ENCODE peak calls at places on chromosomes 3 and 15, in six cellular contexts. O, K, X, J, L and D are unnamed samples.

GRCh38 chr3:197428117-197428761 is 127.5 kb downstream of the BDH1 start:
- DNase-seq in O (peak), K (peak), X (no peak), J (peak), L (peak), D (no peak)

GRCh38 chr3:19396726-19397125 is 248.4 kb downstream of the KCNH8 start:
- DNase-seq in O (no peak), K (no peak), X (no peak), J (no peak), L (no peak), D (no peak)

GRCh38 chr3:14423197-14423743 is 20.9 kb downstream of the SLC6A6 start:
- DNase-seq in O (no peak), K (no peak), X (no peak), J (no peak), L (no peak), D (no peak)

GRCh38 chr3:34504755-34505154 is 706.3 kb downstream of the PDCD6IP start:
- DNase-seq in O (no peak), K (no peak), X (no peak), J (no peak), L (no peak), D (no peak)

GRCh38 chr3:69121950-69122349 is 445 bp downstream of the LMOD3 start:
- DNase-seq in O (no peak), K (no peak), X (no peak), J (no peak), L (no peak), D (no peak)

GRCh38 chr3:27666277-27666676 is 55.8 kb downstream of the EOMES start:
- DNase-seq in O (no peak), K (no peak), X (no peak), J (no peak), L (no peak), D (no peak)

GRCh38 chr3:159945930-159946329 is 42.7 kb upstream of the IL12A start:
- DNase-seq in O (no peak), K (no peak), X (no peak), J (no peak), L (no peak), D (no peak)

GRCh38 chr3:47323431-47324277 is 40.9 kb downstream of the KLHL18 start:
- DNase-seq in O (no peak), K (peak), X (no peak), J (peak), L (no peak), D (peak)

GRCh38 chr3:122572940-122573412 is 4.5 kb upstream of the PARP15 start:
- DNase-seq in O (no peak), K (no peak), X (peak), J (no peak), L (peak), D (peak)

GRCh38 chr3:175342196-175342595 is 483.1 kb downstream of the NAALADL2 start:
- DNase-seq in O (no peak), K (no peak), X (no peak), J (peak), L (no peak), D (peak)

GRCh38 chr3:188397766-188398705 is 244.1 kb downstream of the LPP start:
- DNase-seq in O (no peak), K (no peak), X (no peak), J (no peak), L (peak), D (no peak)

GRCh38 chr3:56839784-56840724 is 38.3 kb upstream of the ARHGEF3 start:
- DNase-seq in O (no peak), K (no peak), X (no peak), J (peak), L (no peak), D (no peak)

GRCh38 chr3:10600159-10601125 is 95.1 kb upstream of the ATP2B2 start:
- DNase-seq in O (no peak), K (no peak), X (no peak), J (no peak), L (no peak), D (no peak)

GRCh38 chr3:7333125-7333524 is 472.2 kb downstream of the GRM7 start:
- DNase-seq in O (no peak), K (no peak), X (no peak), J (no peak), L (no peak), D (no peak)

GRCh38 chr3:11914041-11914440 is 67.4 kb upstream of the TAMM41 start:
- DNase-seq in O (no peak), K (peak), X (no peak), J (no peak), L (no peak), D (no peak)

GRCh38 chr3:123732447-123732846 is 147.6 kb upstream of the HACD2 start:
- DNase-seq in O (no peak), K (no peak), X (no peak), J (peak), L (no peak), D (peak)

GRCh38 chr3:163384383-163384782 is 1693.9 kb downstream of the SI start:
- DNase-seq in O (no peak), K (no peak), X (no peak), J (no peak), L (no peak), D (no peak)

DNA sequence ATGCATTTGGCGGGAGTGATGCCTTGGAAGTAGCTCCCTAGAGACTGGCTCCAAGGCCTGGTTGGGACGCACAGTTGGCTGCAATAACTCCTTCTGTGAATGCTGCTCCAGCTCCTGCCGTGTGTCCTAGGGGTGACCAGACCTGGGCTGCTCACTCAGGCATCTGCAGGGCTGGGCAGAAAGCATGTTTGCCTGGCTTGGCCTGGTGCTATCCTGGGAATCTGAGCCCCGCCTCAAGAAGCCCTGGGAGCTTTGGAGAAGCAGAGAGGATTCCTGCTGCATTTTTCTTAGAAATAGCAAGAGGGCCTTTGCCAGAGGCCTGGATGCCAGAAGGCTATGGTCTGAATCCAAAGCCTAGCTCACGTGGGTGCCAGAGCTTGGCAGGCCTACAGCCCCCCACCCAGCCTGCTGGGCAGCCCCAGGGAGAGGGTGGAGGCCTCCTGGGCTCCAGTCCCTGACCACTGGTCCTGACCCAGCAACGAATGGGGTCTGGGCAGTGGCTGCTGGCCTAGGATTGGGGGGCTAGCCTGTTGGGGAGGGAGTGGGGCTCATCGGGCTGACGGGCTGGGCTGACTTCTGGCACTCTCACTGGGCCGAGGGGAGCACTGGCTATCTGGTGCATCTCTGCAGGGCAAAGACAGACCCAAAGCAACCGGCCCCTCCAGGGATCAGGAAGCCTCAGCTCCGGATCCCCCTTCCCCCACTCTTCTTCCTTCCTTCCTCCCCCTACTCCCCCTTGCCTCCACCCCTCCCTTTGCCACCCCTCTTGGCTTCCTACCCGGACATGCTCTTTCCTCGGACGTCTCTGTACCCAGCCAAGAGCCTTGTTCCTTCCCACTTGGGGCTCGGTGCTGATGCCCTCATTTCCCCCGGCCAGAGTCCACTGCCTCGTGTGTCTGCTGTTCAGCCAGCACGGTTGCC is 10.5 kb downstream of the SEMA3F start:
- DNase-seq in O (peak), K (no peak), X (no peak), J (peak), L (no peak), D (peak)
- TF ChIP-seq CTCF in O (no peak), K (no peak), X (no peak), J (no peak), L (no peak), D (no peak)

DNA sequence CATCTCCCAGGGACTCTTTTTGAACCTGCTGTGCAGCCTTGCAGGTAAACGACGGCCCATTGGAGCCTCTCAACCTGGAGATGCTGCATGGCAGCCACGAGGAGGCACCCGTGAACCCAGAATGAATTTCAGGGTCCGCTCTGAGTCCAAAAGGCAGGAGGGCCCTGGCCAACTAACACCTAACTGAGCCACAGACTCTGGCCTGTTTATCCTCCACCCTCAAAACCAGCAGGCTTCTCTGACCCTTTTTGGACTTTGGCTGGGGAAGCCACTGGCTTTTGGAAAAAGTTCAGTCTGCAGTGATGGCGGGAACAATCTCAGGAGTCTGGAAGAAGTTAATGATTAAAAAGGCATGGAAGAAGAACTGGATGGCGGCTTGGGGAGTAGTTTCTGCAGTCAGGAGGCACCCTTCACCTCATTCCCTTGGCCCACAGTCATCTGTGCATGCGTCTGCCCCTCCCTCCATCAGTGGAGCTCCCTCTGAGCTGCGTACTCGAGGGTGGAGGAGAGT is 4.1 kb downstream of the PXYLP1 start:
- DNase-seq in O (no peak), K (no peak), X (no peak), J (no peak), L (no peak), D (no peak)
- TF ChIP-seq CTCF in O (no peak), K (no peak), X (no peak), J (peak), L (no peak), D (no peak)

GRCh38 chr3:48459773-48460516 is 13.4 kb downstream of the ATRIP start:
- DNase-seq in O (no peak), K (no peak), X (no peak), J (no peak), L (no peak), D (no peak)
- TF ChIP-seq CTCF in O (no peak), K (no peak), X (no peak), J (no peak), L (no peak), D (no peak)

GRCh38 chr15:49678655-49679054 is 57.8 kb downstream of the DTWD1 start:
- DNase-seq in O (no peak), K (no peak), X (no peak), J (no peak), L (no peak), D (no peak)

GRCh38 chr15:49669288-49669687 is 48.4 kb downstream of the DTWD1 start:
- DNase-seq in O (no peak), K (no peak), X (no peak), J (no peak), L (no peak), D (no peak)

GRCh38 chr15:49674370-49674769 is 53.5 kb downstream of the DTWD1 start:
- DNase-seq in O (no peak), K (no peak), X (no peak), J (no peak), L (no peak), D (no peak)

GRCh38 chr15:49673861-49674260 is 53.0 kb downstream of the DTWD1 start:
- DNase-seq in O (no peak), K (no peak), X (no peak), J (no peak), L (no peak), D (no peak)

DNA sequence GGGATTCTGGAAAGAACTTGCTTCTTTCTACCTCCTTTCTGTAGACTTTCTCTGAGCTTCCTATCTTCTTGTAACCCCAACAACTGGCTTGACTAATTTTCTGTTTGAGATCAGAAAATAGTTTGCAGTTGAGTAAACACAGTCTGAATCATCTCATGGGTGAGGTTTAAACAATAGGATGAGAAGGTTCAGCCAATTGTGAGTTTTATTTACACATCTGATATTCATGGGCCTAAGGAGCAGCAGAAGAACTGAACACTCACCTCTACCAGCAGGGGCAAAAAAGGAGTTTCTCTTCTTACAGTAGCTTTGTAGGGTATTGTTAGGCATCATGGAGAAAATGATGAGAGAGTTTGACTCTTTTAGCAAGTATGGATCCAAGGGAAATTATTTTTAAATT is 54.2 kb downstream of the DTWD1 start:
- DNase-seq in O (peak), K (no peak), X (no peak), J (peak), L (no peak), D (peak)
- TF ChIP-seq CTCF in O (peak), K (no peak), X (no peak), J (peak), L (no peak), D (peak)

DNA sequence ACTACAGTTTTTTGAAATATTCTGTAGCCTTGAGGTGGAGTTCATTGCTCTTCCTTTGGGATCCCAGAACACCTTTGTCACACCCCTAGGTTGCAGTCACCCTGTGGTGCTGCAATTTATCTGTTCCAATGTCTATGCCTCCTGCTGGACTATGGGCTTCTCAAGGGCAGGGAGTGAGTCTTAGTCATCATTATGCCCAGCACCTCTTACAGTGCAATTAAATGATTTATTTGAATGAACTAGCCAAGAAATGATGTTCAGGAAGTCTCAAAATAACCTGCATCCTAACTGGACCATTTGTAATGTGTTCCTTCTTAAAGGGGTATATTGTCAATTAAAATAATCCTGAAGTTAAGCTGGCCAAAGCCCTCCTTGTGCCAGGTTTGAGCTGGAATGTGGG is 28.5 kb downstream of the SHC4 start:
- DNase-seq in O (no peak), K (no peak), X (no peak), J (no peak), L (peak), D (no peak)
- TF ChIP-seq CTCF in O (no peak), K (no peak), X (no peak), J (no peak), L (no peak), D (no peak)

GRCh38 chr15:31206386-31207174 is 105.1 kb upstream of the TRPM1 start:
- DNase-seq in O (no peak), K (peak), X (no peak), J (no peak), L (no peak), D (no peak)
- TF ChIP-seq CTCF in O (no peak), K (no peak), X (no peak), J (no peak), L (no peak), D (no peak)

DNA sequence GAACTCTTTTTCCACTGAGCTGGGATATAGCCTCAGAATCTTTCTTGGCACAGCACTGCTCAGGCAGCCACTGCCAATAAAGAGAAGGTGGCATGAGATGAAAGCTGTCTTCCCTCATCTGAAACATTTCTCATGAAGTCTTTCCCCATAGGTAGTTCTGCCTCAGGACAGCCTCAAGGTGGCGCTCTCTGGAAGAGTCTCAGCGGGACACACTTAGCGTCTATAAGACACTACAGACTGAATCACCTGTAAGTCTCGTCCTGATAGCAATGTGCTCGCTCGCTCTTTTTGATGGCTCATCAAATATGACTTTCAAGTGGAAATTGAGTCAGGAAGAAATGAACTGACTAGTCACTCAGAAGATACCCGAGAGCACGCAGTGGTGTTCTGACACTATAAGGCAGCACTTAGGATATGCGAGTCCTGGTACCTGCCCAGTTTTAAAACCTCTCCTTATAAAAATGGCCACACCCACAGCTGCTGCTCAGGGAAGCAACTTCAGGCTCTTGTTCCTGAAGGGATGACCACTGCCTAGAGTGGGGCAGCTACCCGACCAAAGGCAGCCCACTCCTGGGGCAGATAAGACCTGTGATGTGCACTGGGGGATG is 269.5 kb downstream of the SUCLG2 start:
- DNase-seq in O (no peak), K (no peak), X (peak), J (no peak), L (peak), D (no peak)
- TF ChIP-seq CTCF in O (peak), K (no peak), X (peak), J (peak), L (peak), D (peak)

GRCh38 chr15:44246521-44247268 is 41.8 kb upstream of the GOLM2 start:
- DNase-seq in O (no peak), K (no peak), X (no peak), J (no peak), L (no peak), D (peak)

GRCh38 chr15:44243146-44243545 is 45.4 kb upstream of the GOLM2 start:
- DNase-seq in O (no peak), K (no peak), X (no peak), J (peak), L (peak), D (no peak)

DNA sequence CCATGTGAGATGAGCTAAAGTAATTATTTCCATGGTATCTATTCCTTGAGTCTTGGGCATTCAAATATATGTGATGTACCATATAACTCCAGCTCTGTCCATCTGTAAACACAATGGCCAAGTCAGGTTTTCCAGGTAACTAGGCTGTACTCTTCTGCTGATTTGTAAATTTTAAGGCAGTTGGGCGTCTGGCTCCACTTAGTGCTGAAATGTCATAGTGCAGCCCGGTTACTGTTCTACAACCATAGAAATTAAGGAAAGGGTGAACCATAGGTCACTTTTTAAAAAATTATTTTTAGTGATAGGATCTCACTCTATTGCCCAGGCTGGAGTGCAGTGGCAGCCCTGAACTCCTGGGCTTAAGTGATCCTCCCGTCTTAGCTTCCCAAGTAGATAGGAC is 44.7 kb upstream of the GOLM2 start:
- DNase-seq in O (no peak), K (no peak), X (no peak), J (no peak), L (no peak), D (no peak)
- TF ChIP-seq CTCF in O (no peak), K (no peak), X (peak), J (peak), L (no peak), D (peak)

DNA sequence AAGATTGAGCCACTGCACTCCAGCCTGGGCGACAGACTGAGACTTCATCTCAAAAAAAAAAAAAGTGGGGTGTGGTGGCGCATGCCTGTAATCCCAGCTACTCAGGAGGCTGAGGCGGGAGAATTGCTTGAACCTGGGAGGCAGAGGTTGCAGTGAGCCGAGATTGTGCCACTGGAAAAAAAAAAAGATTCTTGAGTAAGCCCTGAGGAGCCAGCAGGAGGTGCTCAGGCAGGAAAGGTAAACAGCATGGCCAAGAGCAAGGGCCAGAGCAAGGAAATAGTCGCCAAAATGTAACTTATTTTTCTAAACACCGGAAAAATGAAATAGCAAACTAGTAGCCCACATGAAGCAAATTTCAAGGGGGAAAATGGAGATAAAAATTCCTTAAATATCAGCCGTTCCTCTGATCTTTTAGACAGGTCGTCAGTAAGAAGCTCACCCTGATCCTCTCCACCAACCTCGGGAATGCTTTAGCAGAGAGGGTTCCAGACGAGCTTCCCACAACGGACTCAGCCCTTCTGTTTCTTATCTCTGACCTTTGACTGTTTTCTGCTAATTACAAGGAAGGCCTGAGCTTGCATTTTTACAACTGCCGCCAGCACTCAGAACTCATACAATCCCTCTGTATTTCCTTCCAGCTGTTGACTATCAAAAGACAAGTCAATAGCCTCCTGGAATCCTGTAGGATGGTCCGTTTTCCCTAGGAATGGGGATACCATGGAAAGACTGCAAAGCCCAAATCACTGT is 45.0 kb upstream of the AKAP13 start:
- DNase-seq in O (no peak), K (no peak), X (no peak), J (no peak), L (no peak), D (no peak)
- TF ChIP-seq CTCF in O (no peak), K (no peak), X (no peak), J (no peak), L (no peak), D (peak)